ENCODE peak calls at places on chromosomes 11 and 22, in ten cellular contexts. A is colonic mucosa, D is brain microvascular endothelial cell, I is HFF-Myc, X is fibroblast of pulmonary artery, T is kidney epithelial cell, K is IMR-90, N is fibroblast of mammary gland, O is HCT116, J is AG10803. Y is an unnamed sample.
A peak's percentile ranks its signal among the peaks of the same experiment; 100 is the strongest.

GRCh38 chr11:35584321-35584720 is 33.9 kb upstream of the FJX1 start:
- DNase-seq in T (no peak), N (peak; percentile 92), X (peak; percentile 39), A (no peak), J (peak; percentile 65), O (no peak), I (peak; percentile 76), K (peak; percentile 88), D (peak; percentile 66), Y (peak; percentile 83)

GRCh38 chr11:118980191-118980881 is 8.8 kb downstream of the FOXR1 start:
- DNase-seq in T (no peak), J (no peak), A (peak; percentile 33), X (peak; percentile 14), K (no peak), O (no peak), I (no peak), N (no peak), D (no peak), Y (peak; percentile 22)

GRCh38 chr22:26169312-26170111 is at the start of gene SEZ6L:
- DNase-seq in O (no peak), K (no peak), N (no peak), J (no peak), I (no peak), X (no peak), D (no peak), A (no peak), T (no peak), Y (no peak)

GRCh38 chr11:13277719-13278619 is at the start of gene BMAL1:
- DNase-seq in T (no peak), K (no peak), X (peak; percentile 23), N (no peak), J (no peak), O (no peak), A (peak; percentile 76), D (no peak), I (no peak), Y (peak; percentile 14)

GRCh38 chr11:73344191-73344607 is 32.0 kb upstream of the RELT start:
- DNase-seq in O (no peak), N (no peak), K (no peak), J (no peak), D (no peak), T (no peak), X (no peak), A (no peak), I (no peak), Y (no peak)

GRCh38 chr11:121372028-121372427 is 79.5 kb downstream of the SC5D start:
- DNase-seq in J (no peak), X (no peak), A (no peak), I (no peak), K (no peak), N (no peak), O (no peak), D (no peak), T (no peak), Y (no peak)

GRCh38 chr11:94934362-94934761 is 39.0 kb downstream of the CWC15 start:
- DNase-seq in J (peak; percentile 70), N (peak; percentile 72), D (peak; percentile 75), K (peak; percentile 65), O (no peak), A (no peak), X (peak; percentile 39), I (peak; percentile 61), T (no peak), Y (peak; percentile 54)

GRCh38 chr11:27076121-27076589 is 35.5 kb downstream of the BBOX1 start:
- DNase-seq in N (no peak), D (peak; percentile 32), X (no peak), O (no peak), I (no peak), T (no peak), J (no peak), K (no peak), A (no peak), Y (no peak)

GRCh38 chr11:132564120-132564519 is 968.2 kb downstream of the OPCML start:
- DNase-seq in X (no peak), T (no peak), K (no peak), I (no peak), J (no peak), A (no peak), N (no peak), O (no peak), D (no peak), Y (no peak)

GRCh38 chr11:13667245-13667644 is 1.2 kb upstream of the FAR1 start:
- DNase-seq in X (no peak), I (no peak), A (no peak), K (peak; percentile 3), D (no peak), T (no peak), O (no peak), J (peak; percentile 77), N (peak; percentile 24), Y (no peak)

GRCh38 chr11:93704237-93704636 is 37.1 kb downstream of the TAF1D start:
- DNase-seq in D (no peak), K (no peak), A (no peak), J (no peak), X (no peak), I (no peak), O (no peak), N (no peak), T (no peak), Y (no peak)

GRCh38 chr11:96464695-96465307 is 75.0 kb downstream of the JRKL start:
- DNase-seq in K (peak; percentile 78), D (peak; percentile 34), N (peak; percentile 80), J (peak; percentile 76), I (peak; percentile 56), X (peak; percentile 88), O (peak; percentile 67), T (peak; percentile 58), A (no peak), Y (peak; percentile 87)

GRCh38 chr22:17436382-17436951 is 67.2 kb downstream of the CECR2 start:
- DNase-seq in D (no peak), J (no peak), X (peak; percentile 25), T (no peak), I (no peak), A (no peak), O (no peak), N (peak; percentile 6), K (no peak), Y (peak; percentile 48)

DNA sequence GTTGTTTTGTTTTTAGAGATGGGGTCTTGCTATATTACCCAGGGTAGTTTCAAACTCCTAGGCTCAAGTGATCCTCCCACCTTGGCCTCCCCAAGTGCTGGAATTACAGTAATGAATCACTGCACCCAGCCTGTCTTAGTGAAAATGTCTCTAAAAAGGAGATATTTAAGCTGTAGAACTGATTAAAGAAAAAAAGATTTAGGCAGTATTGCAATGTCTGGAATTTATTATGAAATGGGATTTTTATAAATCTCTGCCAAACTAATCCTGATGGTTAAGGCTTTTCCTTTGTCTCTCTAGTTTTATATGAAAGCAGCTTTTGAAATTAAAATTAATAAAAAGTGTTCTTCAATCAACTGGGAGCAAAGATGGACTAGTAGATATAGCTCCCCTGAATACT is 2.1 kb downstream of the PLAAT3 start:
- DNase-seq in N (no peak), D (no peak), I (no peak), A (no peak), T (no peak), O (no peak), X (no peak), J (no peak), K (no peak), Y (peak; percentile 44)
- H3K4me3 ChIP-seq in N (no peak overlapping the region), D (no peak overlapping the region), I (no peak overlapping the region), A (no peak overlapping the region), T (no peak overlapping the region), O (no peak overlapping the region), X (no peak overlapping the region), J (no peak overlapping the region), K (no peak overlapping the region), Y (no peak overlapping the region)

GRCh38 chr22:39529487-39529851 is 3.1 kb downstream of the RPS19BP1 start:
- DNase-seq in A (peak; percentile 36), J (no peak), I (no peak), T (no peak), D (no peak), N (no peak), X (no peak), K (no peak), O (no peak), Y (no peak)
- TF ChIP-seq CTCF in A (no peak), J (no peak), I (no peak), T (no peak), D (no peak), N (no peak), X (no peak), K (no peak), O (no peak), Y (no peak)

DNA sequence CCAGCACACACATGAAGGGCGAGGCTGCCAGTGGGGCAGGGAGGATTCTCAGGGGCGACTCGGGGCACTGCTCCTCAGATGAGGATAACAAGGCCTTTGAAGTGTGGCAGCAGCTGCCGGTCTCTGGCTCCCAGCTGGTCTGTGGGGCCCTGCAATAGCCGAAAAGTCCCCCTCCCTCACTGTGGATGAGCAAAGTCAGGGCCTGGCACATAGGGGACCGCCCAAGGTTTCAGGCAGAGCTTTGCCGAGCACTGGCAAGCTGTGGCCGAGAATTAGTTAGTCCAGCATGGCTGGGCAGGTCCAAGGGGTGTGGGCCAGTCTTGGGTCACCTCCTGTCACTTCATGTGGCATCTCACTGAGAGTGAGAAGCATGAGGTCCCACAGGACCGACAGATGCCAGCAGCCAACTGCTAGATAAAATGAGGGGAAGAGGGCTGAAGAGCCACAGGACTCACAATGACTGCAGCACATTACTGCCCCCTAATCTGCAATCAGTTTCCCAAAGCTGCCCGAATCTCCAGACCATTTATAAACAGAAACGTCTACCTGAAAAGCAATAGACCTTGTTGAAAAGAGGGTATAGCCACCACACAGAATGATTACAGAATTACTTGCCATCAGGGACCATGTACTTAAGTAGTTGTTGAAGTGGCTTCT is 12.5 kb upstream of the TEF start:
- DNase-seq in X (no peak), T (no peak), O (no peak), K (no peak), N (no peak), I (no peak), J (no peak), D (no peak), A (no peak), Y (no peak)
- H3K4me3 ChIP-seq in X (no peak overlapping the region), T (no peak overlapping the region), O (no peak overlapping the region), K (no peak overlapping the region), N (no peak overlapping the region), I (no peak overlapping the region), J (no peak overlapping the region), D (no peak overlapping the region), A (no peak overlapping the region), Y (no peak overlapping the region)

GRCh38 chr22:36348760-36349159 is 39.0 kb downstream of the MYH9 start:
- DNase-seq in T (no peak), O (no peak), I (no peak), N (no peak), X (no peak), K (no peak), A (no peak), D (no peak), J (no peak), Y (no peak)

GRCh38 chr22:36352775-36353507 is 34.8 kb downstream of the MYH9 start:
- DNase-seq in X (no peak), K (peak; percentile 95), T (no peak), N (peak; percentile 91), D (peak; percentile 77), O (no peak), J (no peak), A (no peak), I (no peak), Y (peak; percentile 74)

GRCh38 chr22:36351921-36352774 is 35.6 kb downstream of the MYH9 start:
- DNase-seq in O (no peak), A (no peak), N (peak; percentile 85), T (no peak), J (no peak), X (no peak), D (no peak), K (no peak), I (no peak), Y (peak; percentile 59)

GRCh38 chr22:36349726-36350125 is 38.0 kb downstream of the MYH9 start:
- DNase-seq in X (no peak), I (no peak), A (no peak), O (no peak), J (no peak), K (no peak), T (no peak), D (no peak), N (no peak), Y (no peak)

GRCh38 chr22:36350751-36351594 is 36.8 kb downstream of the MYH9 start:
- DNase-seq in T (peak; percentile 58), N (peak; percentile 92), J (no peak), I (no peak), O (no peak), D (no peak), K (peak; percentile 75), X (no peak), A (peak; percentile 23), Y (peak; percentile 69)
- TF ChIP-seq CTCF in T (peak; percentile 35), N (peak; percentile 25), J (no peak), I (no peak), O (peak; percentile 34), D (peak; percentile 46), K (peak; percentile 24), X (peak; percentile 17), A (no peak), Y (peak; percentile 30)

Y was measured in cardiac fibroblast.